ENCODE peak calls at places on chromosomes 4 and X, in six cellular contexts. V is IMR-90, I is trophoblast cell, D is neuronal stem cell, A is H9, N is H1. X is an unnamed sample.
A peak's percentile ranks its signal among the peaks of the same experiment; 100 is the strongest.

GRCh38 chr4:173318648-173319211 is 15.4 kb downstream of the HMGB2 start:
- DNase-seq in V (peak; percentile 74), I (no peak), D (no peak), A (no peak), N (no peak), X (peak; percentile 56)

GRCh38 chrX:123884809-123885408 is 25.1 kb downstream of the XIAP start:
- DNase-seq in V (peak; percentile 52), I (peak; percentile 6), D (peak; percentile 5), A (no peak), N (no peak), X (peak; percentile 48)

GRCh38 chr4:52566136-52567031 is 92.7 kb downstream of the USP46 start:
- DNase-seq in V (peak; percentile 67), I (no peak), D (no peak), A (no peak), N (no peak), X (peak; percentile 67)

GRCh38 chr4:53579826-53580225 is 11.5 kb downstream of the LNX1 start:
- DNase-seq in V (no peak), I (no peak), D (no peak), A (no peak), N (no peak), X (no peak)

GRCh38 chr4:149065753-149066152 is 623.5 kb upstream of the NR3C2 start:
- DNase-seq in V (no peak), I (no peak), D (no peak), A (no peak), N (no peak), X (no peak)

GRCh38 chrX:48703642-48704481 is 7.3 kb downstream of the SUV39H1 start:
- DNase-seq in V (peak; percentile 23), I (peak; percentile 88), D (no peak), A (no peak), N (no peak), X (peak; percentile 36)

GRCh38 chr4:10608501-10609219 is 75.9 kb downstream of the CLNK start:
- DNase-seq in V (peak; percentile 18), I (peak; percentile 87), D (no peak), A (no peak), N (no peak), X (peak; percentile 65)

GRCh38 chr4:127685292-127685691 is 44.9 kb upstream of the SLC25A31 start:
- DNase-seq in V (peak; percentile 73), I (peak; percentile 31), D (no peak), A (no peak), N (no peak), X (peak; percentile 50)

DNA sequence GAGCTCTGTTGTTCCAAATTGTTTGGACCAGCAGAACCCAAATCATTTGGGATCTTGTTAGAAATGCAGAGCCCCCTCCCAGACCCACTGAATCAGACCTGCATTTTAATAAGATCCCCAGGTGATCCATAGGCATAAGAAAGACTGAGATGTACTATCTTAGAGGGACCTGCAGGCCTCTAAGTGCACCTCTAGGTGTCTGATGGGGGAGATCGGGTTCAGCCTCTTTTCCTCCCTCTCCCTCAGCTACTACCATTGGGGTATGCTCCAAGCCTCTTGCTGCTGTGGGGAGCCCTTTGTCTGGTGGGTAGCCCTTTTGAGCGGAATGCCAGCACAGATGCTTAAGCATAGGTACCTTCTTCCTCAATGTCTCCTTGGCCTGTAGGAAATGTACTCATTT is 63.8 kb upstream of the RPS6KA3 start:
- DNase-seq in V (no peak), I (no peak), D (no peak), A (no peak), N (no peak), X (no peak)
- H2AK5ac ChIP-seq in V (no peak overlapping the region), I (no peak overlapping the region), D (no peak overlapping the region), A (no peak overlapping the region), N (no peak overlapping the region), X (no peak overlapping the region)

GRCh38 chr4:39932776-39933402 is 44.8 kb downstream of the PDS5A start:
- DNase-seq in V (no peak), I (no peak), D (no peak), A (no peak), N (no peak), X (peak; percentile 55)

GRCh38 chr4:39924014-39924413 is 53.7 kb downstream of the PDS5A start:
- DNase-seq in V (no peak), I (no peak), D (no peak), A (no peak), N (no peak), X (no peak)

GRCh38 chr4:39931441-39931901 is 46.2 kb downstream of the PDS5A start:
- DNase-seq in V (no peak), I (no peak), D (no peak), A (no peak), N (no peak), X (no peak)

GRCh38 chr4:39933689-39934590 is 43.8 kb downstream of the PDS5A start:
- DNase-seq in V (peak; percentile 69), I (no peak), D (no peak), A (no peak), N (no peak), X (peak; percentile 44)

GRCh38 chr4:39928538-39928937 is 49.2 kb downstream of the PDS5A start:
- DNase-seq in V (no peak), I (no peak), D (no peak), A (no peak), N (no peak), X (no peak)
- H3K14ac ChIP-seq in V (no peak overlapping the region), I (no peak overlapping the region), D (no peak overlapping the region), A (no peak overlapping the region), N (no peak overlapping the region), X (no peak overlapping the region)

GRCh38 chr4:66433706-66434105 is 763.4 kb upstream of the EPHA5 start:
- DNase-seq in V (no peak), I (no peak), D (no peak), A (no peak), N (no peak), X (no peak)
- H2AK5ac ChIP-seq in V (no peak overlapping the region), I (no peak overlapping the region), D (no peak overlapping the region), A (no peak overlapping the region), N (no peak overlapping the region), X (no peak overlapping the region)

GRCh38 chr4:1182313-1182712 is 9.9 kb upstream of the SPON2 start:
- DNase-seq in V (no peak), I (no peak), D (no peak), A (no peak), N (no peak), X (no peak)

GRCh38 chr4:1180663-1181062 is 8.3 kb upstream of the SPON2 start:
- DNase-seq in V (no peak), I (no peak), D (no peak), A (no peak), N (no peak), X (no peak)

GRCh38 chr4:1187182-1187581 is 14.8 kb upstream of the SPON2 start:
- DNase-seq in V (peak; percentile 42), I (no peak), D (no peak), A (no peak), N (no peak), X (peak; percentile 83)

GRCh38 chr4:1179976-1180375 is 7.6 kb upstream of the SPON2 start:
- DNase-seq in V (no peak), I (no peak), D (no peak), A (no peak), N (no peak), X (no peak)

DNA sequence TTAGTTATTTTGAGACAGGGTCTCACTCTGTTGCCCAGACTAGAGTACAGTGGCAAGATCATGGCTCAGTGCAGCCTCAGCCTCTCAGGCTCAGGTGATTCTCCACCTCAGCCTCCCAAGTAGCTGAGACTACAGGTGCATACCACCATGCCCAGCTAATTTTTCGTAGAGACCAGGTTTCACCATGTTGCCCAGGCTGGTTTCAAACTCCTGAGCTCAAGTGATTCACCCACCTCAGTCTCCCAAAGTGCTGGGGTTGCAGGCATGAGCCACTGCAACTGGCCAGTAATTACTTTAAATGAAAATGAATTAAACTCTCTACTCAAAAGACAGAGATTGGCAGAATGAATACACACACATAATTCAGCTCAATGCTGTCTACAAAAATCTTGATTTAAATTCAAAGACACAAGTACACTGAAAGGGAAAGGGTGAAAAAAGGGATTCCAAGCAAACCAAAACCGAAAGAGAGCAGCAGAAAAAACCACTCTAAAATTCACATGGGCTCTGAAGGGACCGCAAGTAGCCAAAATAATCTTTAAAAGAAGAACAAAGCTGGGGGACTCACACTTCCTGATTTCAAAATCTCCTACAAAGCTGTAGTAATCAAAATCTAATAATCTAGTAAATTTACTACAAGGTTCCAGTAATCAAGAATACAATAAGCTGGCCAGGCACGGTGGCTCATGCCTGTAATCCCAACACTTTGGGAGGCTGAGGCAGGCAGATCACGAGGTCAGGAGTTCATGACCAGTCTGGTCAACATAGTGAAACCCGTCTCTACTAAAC is 11.8 kb upstream of the SPON2 start:
- DNase-seq in V (no peak), I (no peak), D (no peak), A (no peak), N (no peak), X (no peak)
- H3K14ac ChIP-seq in V (peak overlapping the region; percentile 75), I (no peak overlapping the region), D (no peak overlapping the region), A (no peak overlapping the region), N (no peak overlapping the region), X (no peak overlapping the region)